ENCODE peak calls at places on chromosomes 11 and 22, in four cellular contexts. R, E, H and W are unnamed samples.

GRCh38 chr11:48170840-48171233 is 45.8 kb upstream of the OR4B1 start:
- DNase-seq in R (no peak), E (no peak), H (no peak), W (no peak)

GRCh38 chr11:18168372-18168771 is 4.3 kb upstream of the MRGPRX4 start:
- DNase-seq in R (no peak), E (no peak), H (no peak), W (no peak)

GRCh38 chr22:26589845-26590524 is at the start of gene TPST2:
- DNase-seq in R (peak), E (peak), H (peak), W (peak)

GRCh38 chr11:58640386-58641023 is 18.0 kb downstream of the CNTF start:
- DNase-seq in R (no peak), E (no peak), H (no peak), W (no peak)

GRCh38 chr11:130421199-130421585 is 7.2 kb downstream of the ADAMTS8 start:
- DNase-seq in R (no peak), E (no peak), H (no peak), W (no peak)

GRCh38 chr22:21972293-21972779 is 10.3 kb downstream of the TOP3B start:
- DNase-seq in R (peak), E (peak), H (no peak), W (peak)

GRCh38 chr11:111845256-111846028 is 25.9 kb downstream of the ALG9 start:
- DNase-seq in R (no peak), E (no peak), H (no peak), W (no peak)

GRCh38 chr22:27028093-27028492 is 370.7 kb downstream of the MIAT start:
- DNase-seq in R (no peak), E (no peak), H (no peak), W (no peak)

GRCh38 chr22:50292643-50293440 is 14.6 kb downstream of the PLXNB2 start:
- DNase-seq in R (no peak), E (no peak), H (no peak), W (no peak)

GRCh38 chr22:21009638-21010425 is 5.1 kb upstream of the P2RX6 start:
- DNase-seq in R (peak), E (no peak), H (no peak), W (no peak)

GRCh38 chr22:46457502-46458488 is 79.6 kb downstream of the CELSR1 start:
- DNase-seq in R (peak), E (no peak), H (no peak), W (no peak)

GRCh38 chr22:32202539-32203180 is 2.2 kb downstream of the RFPL2 start:
- DNase-seq in R (peak), E (no peak), H (no peak), W (peak)

GRCh38 chr11:103682318-103683184 is 353.9 kb upstream of the DDI1 start:
- DNase-seq in R (peak), E (peak), H (no peak), W (peak)

GRCh38 chr11:15775051-15775541 is 581.2 kb downstream of the SOX6 start:
- DNase-seq in R (no peak), E (no peak), H (no peak), W (no peak)

GRCh38 chr11:100932474-100933100 is 197.0 kb downstream of the PGR start:
- DNase-seq in R (no peak), E (no peak), H (no peak), W (peak)

GRCh38 chr11:33690290-33691050 is 10.2 kb downstream of the C11orf91 start:
- DNase-seq in R (no peak), E (no peak), H (no peak), W (peak)

GRCh38 chr22:49103314-49104052 is 724.2 kb downstream of the BRD1 start:
- DNase-seq in R (no peak), E (no peak), H (no peak), W (peak)

GRCh38 chr11:2212411-2213251 is 41.0 kb upstream of the TH start:
- DNase-seq in R (no peak), E (no peak), H (no peak), W (peak)

GRCh38 chr22:36373258-36373579 is 14.5 kb downstream of the MYH9 start:
- DNase-seq in R (no peak), E (no peak), H (no peak), W (no peak)

GRCh38 chr11:83008581-83008923 is 63.1 kb downstream of the RAB30 start:
- DNase-seq in R (no peak), E (no peak), H (no peak), W (peak)

GRCh38 chr11:67408437-67409200 is 4.7 kb downstream of the TBC1D10C start:
- DNase-seq in R (no peak), E (no peak), H (no peak), W (no peak)

GRCh38 chr11:78722786-78723185 is 148.1 kb upstream of the NARS2 start:
- DNase-seq in R (no peak), E (no peak), H (no peak), W (no peak)

GRCh38 chr11:96339704-96340554 is 3.1 kb downstream of the MAML2 start:
- DNase-seq in R (no peak), E (no peak), H (no peak), W (peak)

GRCh38 chr11:78564037-78564888 is 10.4 kb downstream of the NARS2 start:
- DNase-seq in R (peak), E (peak), H (no peak), W (peak)

GRCh38 chr11:114440971-114441810 is 1.9 kb downstream of the REXO2 start:
- DNase-seq in R (no peak), E (no peak), H (no peak), W (peak)

GRCh38 chr11:69385466-69385820 is 91.5 kb downstream of the MYEOV start:
- DNase-seq in R (no peak), E (no peak), H (no peak), W (no peak)

GRCh38 chr11:124193221-124193945 is 10.2 kb downstream of the OR10D3 start:
- DNase-seq in R (no peak), E (no peak), H (no peak), W (no peak)

GRCh38 chr11:12376259-12376971 is 956 bp upstream of the PARVA start:
- DNase-seq in R (no peak), E (no peak), H (no peak), W (peak)

GRCh38 chr11:47213985-47214564 is 699 bp upstream of the DDB2 start:
- DNase-seq in R (no peak), E (peak), H (peak), W (peak)